ENCODE peak calls at places on chromosomes 5 and 9, in five cellular contexts. Y is mammary epithelial cell, H is psoas muscle, Z is tibial artery, E is MM.1S. B is an unnamed sample.

GRCh38 chr5:11378462-11378861 is 525.8 kb downstream of the CTNND2 start:
- DNase-seq in E (no peak), H (no peak), Y (no peak), Z (no peak), B (no peak)

GRCh38 chr5:88681402-88681801 is 201.6 kb downstream of the MEF2C start:
- DNase-seq in Z (no peak), Y (no peak), H (no peak), E (no peak), B (no peak)

GRCh38 chr9:89166871-89167270 is 11.7 kb downstream of the SHC3 start:
- DNase-seq in Z (no peak), E (no peak), H (no peak), Y (no peak), B (no peak)

GRCh38 chr9:136972743-136973142 is 4.6 kb upstream of the PTGDS start:
- DNase-seq in E (no peak), Y (no peak), H (no peak), Z (no peak), B (no peak)

GRCh38 chr5:178209334-178210072 is 5.2 kb downstream of the HNRNPAB start:
- DNase-seq in Z (peak), E (no peak), Y (no peak), H (no peak), B (no peak)

GRCh38 chr5:170254056-170254455 is 21.3 kb downstream of the C5orf58 start:
- DNase-seq in Y (peak), H (no peak), E (peak), Z (no peak), B (peak)

GRCh38 chr5:177553671-177554429 is 513 bp downstream of the FAM193B start:
- DNase-seq in E (peak), H (peak), Z (no peak), Y (peak), B (peak)

GRCh38 chr5:149268928-149269557 is 2.6 kb upstream of the AFAP1L1 start:
- DNase-seq in Y (peak), H (no peak), E (peak), Z (no peak), B (peak)

GRCh38 chr9:121581775-121582600 is 69.4 kb upstream of the DAB2IP start:
- DNase-seq in H (no peak), Z (no peak), E (no peak), Y (no peak), B (no peak)

GRCh38 chr5:1763548-1763911 is 36.1 kb downstream of the MRPL36 start:
- DNase-seq in E (no peak), H (no peak), Y (peak), Z (peak), B (peak)

GRCh38 chr9:70580593-70581195 is 166.2 kb upstream of the KLF9 start:
- DNase-seq in Y (peak), Z (no peak), E (no peak), H (no peak), B (no peak)

GRCh38 chr9:112180387-112180881 is 5.3 kb upstream of the SUSD1 start:
- DNase-seq in H (no peak), Z (no peak), Y (peak), E (no peak), B (no peak)

GRCh38 chr9:100505564-100506159 is 32.7 kb downstream of the TMEFF1 start:
- DNase-seq in Z (peak), H (peak), E (peak), Y (peak), B (peak)

GRCh38 chr5:44536650-44537260 is 147.5 kb upstream of the FGF10 start:
- DNase-seq in Z (peak), E (peak), H (no peak), Y (peak), B (peak)

GRCh38 chr9:130824616-130825015 is 10.4 kb upstream of the ABL1 start:
- DNase-seq in Z (no peak), H (no peak), E (no peak), Y (no peak), B (no peak)

GRCh38 chr9:130825809-130826208 is 9.2 kb upstream of the ABL1 start:
- DNase-seq in Y (no peak), E (no peak), Z (no peak), H (no peak), B (no peak)

GRCh38 chr9:130823435-130823834 is 11.6 kb upstream of the ABL1 start:
- DNase-seq in H (no peak), Z (no peak), E (no peak), Y (no peak), B (no peak)

GRCh38 chr9:130824079-130824478 is 11.0 kb upstream of the ABL1 start:
- DNase-seq in E (no peak), Y (no peak), Z (no peak), H (no peak), B (no peak)

DNA sequence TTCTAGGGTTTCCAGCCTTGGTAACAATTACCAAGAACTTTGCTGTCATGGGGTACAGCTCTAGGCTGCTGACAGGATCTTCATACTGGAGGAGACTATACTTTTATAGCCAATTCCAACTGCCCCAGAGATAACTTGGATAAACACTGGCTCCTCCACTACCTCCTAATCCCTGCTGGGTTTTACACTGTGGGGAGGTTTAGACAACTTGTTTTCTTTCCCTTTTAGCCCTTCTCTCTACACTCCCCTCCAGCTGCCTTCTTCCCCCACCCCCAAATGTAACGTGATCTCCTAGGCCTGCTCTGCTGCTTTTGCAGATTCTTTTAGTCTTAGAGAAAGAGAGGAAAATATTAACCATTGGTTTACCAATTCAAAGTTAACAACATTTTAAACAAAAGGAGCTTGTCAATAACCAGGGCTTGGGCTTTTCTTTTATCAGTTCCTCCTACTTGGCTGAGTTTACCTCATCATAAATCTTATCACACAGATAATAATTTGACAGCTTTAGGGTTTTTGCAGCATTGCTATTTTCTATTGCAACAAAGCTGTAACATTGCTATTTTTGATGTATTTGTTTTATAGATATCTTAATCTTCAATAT is 9.9 kb upstream of the ABL1 start:
- DNase-seq in Z (no peak), E (no peak), Y (no peak), H (no peak), B (peak)
- H3K27ac ChIP-seq in Z (peak), E (no peak), Y (no peak), H (peak), B (no peak)

GRCh38 chr5:148011407-148012124 is 52.2 kb upstream of the SPINK5 start:
- DNase-seq in H (no peak), Y (peak), Z (no peak), E (no peak), B (peak)

GRCh38 chr5:148003226-148003625 is 60.6 kb upstream of the SPINK5 start:
- DNase-seq in Z (no peak), Y (no peak), H (no peak), E (no peak), B (no peak)

GRCh38 chr5:148000036-148000435 is 63.7 kb upstream of the SPINK5 start:
- DNase-seq in Z (no peak), H (no peak), Y (peak), E (peak), B (no peak)

GRCh38 chr5:148002471-148002870 is 61.3 kb upstream of the SPINK5 start:
- DNase-seq in E (no peak), Z (no peak), Y (peak), H (no peak), B (no peak)

DNA sequence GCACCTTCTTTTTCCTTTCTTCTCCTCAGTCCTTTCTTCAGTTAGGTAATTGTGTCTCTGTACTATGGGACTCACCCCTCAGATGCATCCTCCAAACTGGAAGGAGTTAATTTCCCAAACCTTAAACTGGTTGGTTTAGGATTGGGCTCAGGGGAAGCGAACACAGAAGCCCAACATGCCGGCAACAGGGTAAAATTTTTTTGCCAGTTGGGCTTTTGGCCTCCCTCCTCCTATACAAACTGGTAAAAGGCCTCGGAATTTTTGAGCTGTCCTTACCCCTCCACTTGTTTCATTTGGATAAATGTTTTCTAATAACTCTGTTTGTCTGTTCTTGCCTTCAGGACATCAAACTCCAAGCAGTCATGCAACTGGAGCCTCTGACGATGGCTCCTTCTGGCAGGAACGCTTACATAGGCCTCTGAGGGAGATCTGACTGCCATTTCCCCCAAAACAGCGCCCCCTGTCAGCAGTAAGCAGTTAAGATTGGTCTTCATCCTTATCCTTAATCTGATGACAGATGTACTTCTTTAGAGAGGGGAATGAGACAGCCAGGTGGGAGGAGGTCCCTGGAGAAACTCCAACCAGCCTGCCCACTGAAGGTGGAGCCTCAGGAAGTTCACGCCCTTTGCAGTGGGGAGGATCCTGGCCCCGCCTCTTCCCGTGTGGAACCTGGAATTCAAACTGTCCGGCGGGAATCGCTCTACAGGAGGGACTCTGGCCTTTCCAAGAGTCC is 57.8 kb upstream of the SPINK5 start:
- DNase-seq in E (no peak), Z (no peak), Y (no peak), H (no peak), B (no peak)
- TF ChIP-seq CTCF in E (peak), Z (no peak), Y (no peak), H (no peak), B (no peak)

DNA sequence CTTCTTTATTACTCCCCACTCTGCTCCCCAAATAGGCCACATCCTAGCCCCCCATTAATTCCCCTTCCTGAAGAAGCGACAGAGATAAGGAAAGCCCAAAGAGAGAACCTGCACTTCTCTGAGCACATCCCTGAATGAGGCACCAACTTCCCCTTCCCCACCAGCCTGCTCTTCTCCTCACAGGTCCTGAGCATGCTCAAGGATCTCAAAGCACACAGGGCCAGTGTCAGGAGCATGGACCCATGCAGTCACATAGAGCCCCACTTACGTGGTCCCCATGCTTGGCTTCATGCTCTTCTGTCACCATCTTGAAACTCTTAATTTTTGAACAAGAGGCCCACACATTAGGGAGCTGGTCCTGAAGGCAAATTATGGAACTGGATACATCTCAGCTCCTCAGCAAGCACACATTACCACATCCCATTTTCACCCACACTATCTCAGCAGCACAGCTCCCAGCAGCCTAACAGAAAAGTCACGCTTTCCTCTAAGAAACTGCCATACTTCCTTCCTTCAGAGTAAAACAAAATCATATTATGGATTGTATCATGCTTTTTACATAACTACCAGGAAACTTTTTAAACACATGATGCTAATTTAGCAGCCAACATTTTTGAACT is 99.8 kb downstream of the NFIB start:
- DNase-seq in Y (no peak), Z (no peak), H (no peak), E (no peak), B (no peak)
- H3K27ac ChIP-seq in Y (peak), Z (no peak), H (no peak), E (no peak), B (peak)

GRCh38 chr9:113650207-113651131 is 186.9 kb downstream of the RGS3 start:
- DNase-seq in Y (peak), H (no peak), E (no peak), Z (no peak), B (peak)

GRCh38 chr9:113653746-113654604 is 190.4 kb downstream of the RGS3 start:
- DNase-seq in Z (no peak), Y (no peak), E (no peak), H (no peak), B (no peak)

GRCh38 chr9:113652355-113653152 is 189.0 kb downstream of the RGS3 start:
- DNase-seq in Z (no peak), E (no peak), Y (peak), H (no peak), B (no peak)

GRCh38 chr9:113649855-113650206 is 186.3 kb downstream of the RGS3 start:
- DNase-seq in Y (no peak), Z (no peak), H (no peak), E (no peak), B (no peak)

GRCh38 chr9:113651896-113652295 is 188.4 kb downstream of the RGS3 start:
- DNase-seq in H (no peak), Y (no peak), E (no peak), Z (no peak), B (no peak)
- TF ChIP-seq CTCF in H (no peak), Y (no peak), E (no peak), Z (no peak), B (no peak)

DNA sequence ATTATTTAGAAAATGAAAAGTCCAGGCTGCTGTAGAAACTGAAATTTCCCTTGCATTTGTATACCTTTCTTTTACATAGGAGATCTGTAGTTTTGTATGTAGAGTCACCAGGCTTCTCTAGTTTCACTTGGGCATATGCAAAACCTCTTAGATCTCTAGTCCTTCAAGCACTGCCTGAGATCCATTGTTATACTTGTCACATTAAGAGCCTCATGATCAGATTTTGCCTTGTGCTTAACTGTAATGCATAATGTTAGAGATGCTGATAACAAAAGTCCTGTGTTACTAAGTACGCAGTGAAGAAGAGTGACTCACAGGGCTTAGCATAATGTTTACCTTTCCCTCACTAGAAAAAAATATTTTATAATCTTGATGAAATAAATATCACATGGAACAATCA is 250.2 kb downstream of the CYLC2 start:
- DNase-seq in Z (no peak), H (no peak), E (peak), Y (no peak), B (no peak)
- H3K27ac ChIP-seq in Z (no peak), H (no peak), E (no peak), Y (no peak), B (no peak)

DNA sequence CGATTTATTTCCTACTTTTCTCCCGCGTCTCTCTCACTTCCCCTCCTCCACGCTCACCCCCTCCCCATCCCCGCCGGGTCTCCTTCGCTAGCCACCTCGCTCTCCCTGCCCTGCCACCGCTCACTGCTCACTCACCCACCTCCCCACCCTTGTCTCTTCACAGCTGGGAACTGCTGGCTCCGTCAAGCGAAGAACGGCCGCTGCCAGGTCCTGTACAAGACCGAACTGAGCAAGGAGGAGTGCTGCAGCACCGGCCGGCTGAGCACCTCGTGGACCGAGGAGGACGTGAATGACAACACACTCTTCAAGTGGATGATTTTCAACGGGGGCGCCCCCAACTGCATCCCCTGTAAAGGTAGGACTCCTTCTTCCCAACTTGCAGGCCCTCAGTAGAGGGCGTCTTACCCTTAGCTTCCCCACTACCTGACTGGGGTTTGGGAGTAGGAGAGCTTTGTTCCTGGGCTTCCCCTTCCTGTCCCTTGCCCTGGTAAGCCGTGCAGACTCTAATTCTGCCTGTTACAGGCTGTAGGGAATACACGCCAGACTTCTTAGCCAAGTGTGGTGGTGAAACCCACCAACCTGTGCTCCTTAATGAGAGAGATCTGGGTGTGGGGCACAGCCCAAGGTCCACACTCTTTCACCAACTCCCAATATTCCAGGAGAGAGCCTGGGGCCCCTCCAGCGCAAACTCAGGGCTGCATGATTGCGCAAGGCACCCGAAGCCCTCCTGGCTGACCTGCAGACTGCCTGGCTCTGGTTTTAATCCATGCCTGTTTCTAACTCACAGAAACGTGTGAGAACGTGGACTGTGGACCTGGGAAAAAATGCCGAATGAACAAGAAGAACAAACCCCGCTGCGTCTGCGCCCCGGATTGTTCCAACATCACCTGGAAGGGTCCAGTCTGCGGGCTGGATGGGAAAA is 2.5 kb downstream of the FST start:
- DNase-seq in Z (peak), E (peak), H (peak), Y (peak), B (peak)
- TF ChIP-seq CTCF in Z (no peak), E (peak), H (no peak), Y (peak), B (peak)

B was measured in RWPE1.